ENCODE peak calls at places on chromosomes 16 and 17, in five cellular contexts. V is GF-D8; D is stimulated activated CD4-positive, alpha-beta T cell treated with anti-CD3 and anti-CD28 coated beads, TNF-alpha, amount 100 ng/mL, for 48 hours; Y is hepatic stellate cell; X is activated T-helper 1 cell treated with Interleukin-2 at 50 U/mL for 16 hours. E is an unnamed sample.

GRCh38 chr16:693766-694165 is 3.6 kb upstream of the WDR24 start:
- DNase-seq in X (no peak), V (no peak), Y (no peak), D (no peak), E (no peak)

GRCh38 chr16:67842509-67843342 is 606 bp downstream of the THAP11 start:
- DNase-seq in Y (peak), D (peak), V (no peak), X (peak), E (peak)

GRCh38 chr17:40218006-40218739 is 931 bp upstream of the WIPF2 start:
- DNase-seq in D (no peak), V (no peak), X (no peak), Y (no peak), E (no peak)

GRCh38 chr17:79529661-79530081 is 81.2 kb downstream of the RBFOX3 start:
- DNase-seq in X (no peak), V (no peak), Y (no peak), D (no peak), E (no peak)

GRCh38 chr16:23952128-23953041 is 116.6 kb downstream of the PRKCB start:
- DNase-seq in D (no peak), X (no peak), V (peak), Y (no peak), E (peak)

GRCh38 chr16:23901178-23902131 is 65.7 kb downstream of the PRKCB start:
- DNase-seq in V (peak), D (no peak), Y (no peak), X (no peak), E (no peak)

GRCh38 chr16:67514382-67514828 is 14.2 kb upstream of the RIPOR1 start:
- DNase-seq in Y (peak), D (peak), V (peak), X (peak), E (peak)

GRCh38 chr17:64384253-64385186 is 6.1 kb downstream of the PECAM1 start:
- DNase-seq in X (no peak), Y (no peak), V (no peak), D (no peak), E (peak)

GRCh38 chr16:29809850-29810698 is 1.9 kb upstream of the PRRT2 start:
- DNase-seq in Y (peak), V (no peak), D (no peak), X (no peak), E (peak)

GRCh38 chr17:37676115-37676925 is 33.1 kb upstream of the DDX52 start:
- DNase-seq in Y (no peak), D (no peak), V (peak), X (no peak), E (peak)

GRCh38 chr17:71855000-71855399 is 265.8 kb upstream of the SOX9 start:
- DNase-seq in X (no peak), D (no peak), Y (no peak), V (no peak), E (no peak)

GRCh38 chr17:27352481-27353460 is 58.9 kb downstream of the WSB1 start:
- DNase-seq in Y (no peak), X (no peak), D (no peak), V (no peak), E (no peak)

GRCh38 chr17:78114831-78115723 is 13.5 kb downstream of the TMC6 start:
- DNase-seq in Y (no peak), V (no peak), D (no peak), X (no peak), E (no peak)

GRCh38 chr16:54547052-54547451 is 260.5 kb upstream of the IRX3 start:
- DNase-seq in D (no peak), Y (no peak), X (no peak), V (no peak), E (no peak)

GRCh38 chr17:13099079-13099478 is 81.3 kb upstream of the ELAC2 start:
- DNase-seq in X (no peak), Y (no peak), V (no peak), D (no peak), E (no peak)

GRCh38 chr17:57104461-57105175 is 19.6 kb downstream of the AKAP1 start:
- DNase-seq in Y (peak), V (no peak), D (no peak), X (no peak), E (no peak)

GRCh38 chr16:60304078-60304477 is 1570.0 kb upstream of the GOT2 start:
- DNase-seq in X (no peak), Y (no peak), D (no peak), V (no peak), E (no peak)

GRCh38 chr17:7392696-7393612 is 1.4 kb downstream of the PLSCR3 start:
- DNase-seq in D (no peak), X (no peak), Y (no peak), V (no peak), E (no peak)

GRCh38 chr16:67548265-67549126 is 13.8 kb upstream of the CTCF start:
- DNase-seq in D (no peak), V (peak), Y (peak), X (no peak), E (peak)

GRCh38 chr16:66606000-66606751 is 1.7 kb downstream of the CMTM3 start:
- DNase-seq in Y (no peak), D (no peak), V (no peak), X (no peak), E (peak)

GRCh38 chr17:40963838-40964237 is 2.9 kb downstream of the KRT39 start:
- DNase-seq in Y (no peak), V (no peak), X (no peak), D (no peak), E (peak)

GRCh38 chr17:40953876-40954275 is 12.9 kb downstream of the KRT39 start:
- DNase-seq in D (no peak), X (no peak), V (no peak), Y (no peak), E (no peak)

GRCh38 chr17:63095879-63096278 is 129.8 kb downstream of the TANC2 start:
- DNase-seq in D (no peak), X (no peak), Y (no peak), V (no peak), E (no peak)

GRCh38 chr17:66165537-66166123 is 26.3 kb downstream of the CEP112 start:
- DNase-seq in V (no peak), X (no peak), D (no peak), Y (peak), E (no peak)

GRCh38 chr16:71883193-71883848 is 661 bp downstream of the ZNF821 start:
- DNase-seq in V (no peak), Y (no peak), X (peak), D (peak), E (no peak)

E was measured in MV-4-11.